ENCODE peak calls at places on chromosomes 16 and 17, in ten cellular contexts. D is PC-3, G is GM13976, S is H9, X is tibial nerve, E is AG09319, R is lower lobe of right lung, M is fibroblast of the aortic adventitia, P is psoas muscle, W is pancreas. T is an unnamed sample.

GRCh38 chr17:42521036-42521435 is 15.0 kb upstream of the NAGLU start:
- DNase-seq in X (no peak), E (no peak), S (peak), M (no peak), P (no peak), R (no peak), G (no peak), D (no peak), W (no peak), T (no peak)

GRCh38 chr16:83577201-83577600 is 230.6 kb upstream of the HSBP1 start:
- DNase-seq in G (no peak), X (no peak), S (no peak), M (no peak), D (no peak), P (no peak), W (no peak), R (no peak), E (no peak), T (no peak)

GRCh38 chr16:50826797-50827316 is 85.0 kb downstream of the CYLD start:
- DNase-seq in G (no peak), M (no peak), S (no peak), E (no peak), D (no peak), W (no peak), R (no peak), P (no peak), X (no peak), T (no peak)

GRCh38 chr17:4205917-4206316 is 57.9 kb downstream of the ANKFY1 start:
- DNase-seq in M (no peak), W (no peak), R (no peak), E (no peak), D (no peak), X (no peak), S (peak), P (no peak), G (no peak), T (no peak)

GRCh38 chr16:50455288-50455845 is 86.6 kb upstream of the BRD7 start:
- DNase-seq in W (no peak), P (no peak), M (no peak), S (no peak), G (no peak), E (no peak), D (no peak), R (no peak), X (no peak), T (no peak)

GRCh38 chr17:28991779-28992178 is 14.1 kb downstream of the SEZ6 start:
- DNase-seq in S (no peak), P (no peak), R (no peak), M (no peak), E (no peak), X (no peak), G (no peak), D (no peak), W (no peak), T (no peak)

GRCh38 chr16:46747777-46748651 is at the start of gene MYLK3:
- DNase-seq in M (no peak), G (no peak), S (peak), E (no peak), W (no peak), D (no peak), R (no peak), P (no peak), X (no peak), T (no peak)

GRCh38 chr17:45073414-45074070 is 12.4 kb downstream of the NMT1 start:
- DNase-seq in G (no peak), X (no peak), W (no peak), R (no peak), S (no peak), M (peak), P (no peak), E (peak), D (no peak), T (no peak)

GRCh38 chr17:39016193-39017153 is 49.3 kb upstream of the FBXO47 start:
- DNase-seq in M (no peak), X (no peak), W (no peak), R (no peak), P (no peak), G (no peak), E (no peak), S (no peak), D (no peak), T (no peak)

GRCh38 chr17:78718575-78719209 is 63.4 kb downstream of the CYTH1 start:
- DNase-seq in X (no peak), D (no peak), S (no peak), R (no peak), M (no peak), P (no peak), W (no peak), E (no peak), G (peak), T (no peak)

GRCh38 chr16:30985401-30986128 is 558 bp downstream of the HSD3B7 start:
- DNase-seq in S (peak), R (peak), D (peak), M (peak), X (no peak), E (no peak), W (peak), P (peak), G (no peak), T (no peak)

GRCh38 chr17:42346473-42346872 is 41.8 kb downstream of the STAT3 start:
- DNase-seq in X (no peak), P (no peak), E (no peak), R (no peak), D (no peak), G (no peak), M (no peak), S (no peak), W (no peak), T (no peak)

GRCh38 chr17:44556114-44556853 is 1.0 kb upstream of the FZD2 start:
- DNase-seq in E (no peak), W (peak), X (no peak), R (no peak), D (peak), M (peak), P (no peak), G (peak), S (peak), T (no peak)

GRCh38 chr17:79415365-79415764 is 195.5 kb downstream of the RBFOX3 start:
- DNase-seq in R (no peak), X (no peak), D (no peak), P (no peak), E (no peak), G (no peak), M (no peak), S (no peak), W (no peak), T (no peak)

GRCh38 chr17:17613708-17614114 is 22.2 kb upstream of the PEMT start:
- DNase-seq in X (peak), P (no peak), E (peak), W (peak), S (peak), R (no peak), M (peak), D (peak), G (peak), T (no peak)

GRCh38 chr17:14805348-14805747 is 459.8 kb downstream of the PMP22 start:
- DNase-seq in M (no peak), D (peak), P (no peak), E (no peak), G (no peak), W (no peak), R (no peak), S (no peak), X (no peak), T (no peak)

GRCh38 chr16:2147981-2148671 is at the start of gene RAB26:
- DNase-seq in E (no peak), X (peak), D (peak), G (peak), W (peak), S (peak), P (peak), M (no peak), R (peak), T (no peak)

GRCh38 chr17:72126575-72127486 is 6.0 kb downstream of the SOX9 start:
- DNase-seq in W (peak), E (no peak), D (peak), X (no peak), R (no peak), P (no peak), G (no peak), M (peak), S (no peak), T (no peak)

GRCh38 chr16:10859020-10859419 is 18.0 kb upstream of the CIITA start:
- DNase-seq in X (no peak), R (no peak), M (no peak), G (no peak), D (no peak), P (no peak), S (no peak), E (no peak), W (no peak), T (no peak)

GRCh38 chr17:77827039-77827438 is 131.5 kb upstream of the TNRC6C start:
- DNase-seq in P (peak), M (no peak), G (no peak), S (no peak), D (no peak), E (no peak), W (no peak), R (peak), X (no peak), T (no peak)

GRCh38 chr16:78122774-78123315 is 23.4 kb downstream of the WWOX start:
- DNase-seq in P (no peak), S (no peak), D (peak), X (no peak), W (no peak), R (no peak), E (no peak), G (peak), M (peak), T (no peak)

GRCh38 chr16:19503461-19504075 is 18.3 kb downstream of the GDE1 start:
- DNase-seq in P (no peak), E (no peak), D (no peak), X (no peak), S (no peak), M (no peak), R (no peak), G (no peak), W (no peak), T (no peak)
- TF ChIP-seq CTCF in P (no peak), E (no peak), D (no peak), X (no peak), S (no peak), M (no peak), R (no peak), G (no peak), W (no peak), T (no peak)

DNA sequence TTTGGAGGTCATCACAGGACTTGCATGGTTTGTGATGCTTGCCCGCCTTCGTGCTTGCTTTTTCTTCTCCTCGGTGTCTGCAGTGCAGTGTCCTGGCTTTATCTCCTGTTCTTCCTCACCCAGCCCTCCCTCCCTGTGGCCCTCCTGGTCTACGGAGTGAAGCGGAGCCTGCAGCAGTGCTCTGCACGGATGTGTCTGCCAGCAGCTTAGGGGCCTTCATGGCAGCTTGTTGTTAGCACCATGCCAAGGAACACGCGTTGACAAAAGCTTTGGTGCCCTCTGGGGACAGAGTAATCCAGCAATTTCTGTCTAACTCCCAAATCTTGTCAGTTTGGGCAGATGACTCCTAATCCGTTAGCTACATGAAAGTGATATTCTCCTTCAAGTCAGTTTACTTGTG is 9.9 kb downstream of the DHODH start:
- DNase-seq in P (no peak), X (no peak), R (no peak), D (no peak), W (no peak), G (no peak), E (no peak), M (no peak), S (no peak), T (no peak)
- TF ChIP-seq CTCF in P (no peak), X (no peak), R (no peak), D (no peak), W (no peak), G (no peak), E (no peak), M (no peak), S (no peak), T (no peak)

DNA sequence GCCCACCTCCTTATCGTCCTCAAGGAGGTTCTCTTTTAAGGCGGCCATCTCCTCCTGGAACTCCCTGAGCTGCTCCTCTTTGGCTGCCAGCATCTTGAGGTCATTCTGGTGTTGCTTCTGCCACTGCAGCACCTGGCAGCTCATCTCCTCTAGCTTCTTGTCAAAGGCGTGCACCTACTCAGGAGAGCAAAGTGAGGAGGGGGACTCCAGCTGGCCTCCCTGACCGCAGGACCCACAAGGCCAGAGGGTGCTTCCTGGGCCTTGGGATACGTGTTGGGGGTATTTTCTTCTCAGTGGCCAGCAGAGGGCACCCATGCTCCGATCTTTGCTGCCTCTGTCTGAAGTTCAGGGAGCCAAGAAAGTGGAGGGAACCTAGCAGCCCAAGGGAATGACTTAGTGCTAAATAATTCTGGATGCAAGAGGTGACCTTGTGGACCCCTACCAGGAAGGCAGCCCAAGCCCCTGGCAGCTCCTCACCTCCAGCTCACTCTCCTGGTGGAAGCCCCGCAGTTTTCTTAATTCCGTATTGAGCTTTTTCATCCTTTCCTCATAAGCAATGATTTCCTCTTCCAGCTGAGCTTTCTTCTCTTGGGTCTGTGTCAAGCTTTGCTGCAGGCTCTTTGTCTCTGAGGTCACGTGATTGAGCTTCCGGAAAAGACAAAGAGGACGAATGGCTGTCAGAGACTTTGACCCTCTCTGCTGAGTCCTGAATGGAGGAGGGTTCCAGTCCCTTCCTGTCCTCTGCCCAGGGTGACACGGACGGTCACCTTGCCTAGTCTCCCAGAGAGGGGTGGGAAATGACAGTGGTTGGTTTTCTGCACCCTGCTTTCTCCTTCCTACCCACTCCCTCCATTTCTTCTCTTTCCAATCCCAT is 31.4 kb downstream of the DHX38 start:
- DNase-seq in S (peak), E (peak), D (peak), W (peak), P (peak), G (peak), X (no peak), R (peak), M (peak), T (peak)
- TF ChIP-seq CTCF in S (peak), E (peak), D (peak), W (peak), P (peak), G (peak), X (peak), R (peak), M (peak), T (peak)

GRCh38 chr17:6377906-6378305 is 57.0 kb downstream of the AIPL1 start:
- DNase-seq in W (no peak), S (no peak), G (no peak), P (no peak), R (no peak), E (no peak), D (no peak), X (no peak), M (no peak), T (no peak)

GRCh38 chr17:6374271-6374691 is 60.6 kb downstream of the AIPL1 start:
- DNase-seq in E (no peak), R (no peak), M (no peak), X (no peak), D (peak), G (no peak), S (no peak), W (no peak), P (no peak), T (peak)

GRCh38 chr17:6376901-6377300 is 58.0 kb downstream of the AIPL1 start:
- DNase-seq in X (no peak), M (no peak), D (no peak), S (no peak), R (no peak), W (no peak), G (no peak), P (no peak), E (no peak), T (peak)

DNA sequence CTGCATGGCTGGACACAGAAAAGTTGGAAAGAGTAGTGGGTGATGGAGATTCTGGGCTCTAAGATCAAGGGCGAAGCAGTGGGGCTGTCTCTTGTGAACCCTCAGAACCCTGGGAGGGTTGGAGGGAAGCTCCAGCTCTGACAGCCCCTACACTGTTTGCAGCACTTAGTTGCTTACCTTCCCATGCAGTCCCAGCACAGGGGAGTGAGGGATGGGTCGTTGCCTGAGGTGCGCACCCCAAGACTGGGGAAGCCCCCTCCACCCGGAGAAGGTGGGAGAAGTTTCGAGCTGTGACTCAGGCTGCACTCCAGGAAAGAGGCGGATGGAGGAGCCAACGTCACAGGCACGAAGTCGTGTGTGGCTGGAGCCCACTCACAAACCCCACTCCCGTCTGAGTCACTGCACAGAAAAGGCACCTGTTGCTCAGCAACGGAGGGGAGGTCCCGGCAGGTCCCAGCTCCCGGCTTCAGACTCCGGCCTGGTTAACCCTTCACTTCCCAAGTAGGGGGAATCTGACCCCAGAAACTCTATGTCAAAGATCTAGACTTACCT is 60.1 kb downstream of the AIPL1 start:
- DNase-seq in W (no peak), D (peak), P (no peak), X (no peak), S (peak), E (no peak), G (peak), R (no peak), M (peak), T (peak)
- TF ChIP-seq CTCF in W (no peak), D (no peak), P (no peak), X (no peak), S (no peak), E (no peak), G (no peak), R (no peak), M (no peak), T (no peak)

GRCh38 chr17:8080208-8080798 is 7.2 kb downstream of the ALOX12B start:
- DNase-seq in W (no peak), X (no peak), D (no peak), P (no peak), M (peak), E (no peak), S (no peak), G (peak), R (no peak), T (no peak)
- TF ChIP-seq CTCF in W (no peak), X (no peak), D (no peak), P (no peak), M (no peak), E (no peak), S (peak), G (no peak), R (peak), T (no peak)

GRCh38 chr17:20944014-20944905 is 98.6 kb downstream of the USP22 start:
- DNase-seq in E (no peak), D (peak), G (peak), X (no peak), W (peak), S (peak), P (no peak), R (peak), M (no peak), T (no peak)
- TF ChIP-seq CTCF in E (no peak), D (peak), G (peak), X (no peak), W (peak), S (peak), P (peak), R (peak), M (no peak), T (peak)

GRCh38 chr17:66427134-66427533 is 124.7 kb downstream of the PRKCA start:
- DNase-seq in X (no peak), E (no peak), W (no peak), G (no peak), D (no peak), P (no peak), S (no peak), R (no peak), M (no peak), T (no peak)
- TF ChIP-seq CTCF in X (no peak), E (no peak), W (no peak), G (no peak), D (no peak), P (no peak), S (no peak), R (no peak), M (no peak), T (no peak)

GRCh38 chr16:21656795-21657768 is 4.7 kb upstream of the IGSF6 start:
- DNase-seq in M (peak), S (no peak), P (no peak), G (peak), W (no peak), E (peak), R (no peak), X (no peak), D (peak), T (no peak)
- TF ChIP-seq CTCF in M (peak), S (peak), P (peak), G (peak), W (peak), E (peak), R (peak), X (peak), D (peak), T (peak)

T was measured in osteocyte.